ENCODE peak calls at places on chromosome 14, in four cellular contexts. H is IMR-90, U is kidney, K is colonic mucosa. Y is an unnamed sample.

GRCh38 chr14:67820428-67820881 is 876 bp downstream of the RAD51B start:
- DNase-seq in H (peak; percentile 31), U (no peak), K (peak; percentile 67), Y (peak; percentile 2)

GRCh38 chr14:95434161-95434560 is 82.3 kb downstream of the SYNE3 start:
- DNase-seq in H (no peak), U (no peak), K (no peak), Y (no peak)

GRCh38 chr14:67317822-67318221 is 41.8 kb downstream of the ATP6V1D start:
- DNase-seq in H (no peak), U (no peak), K (no peak), Y (no peak)

GRCh38 chr14:100868621-100869370 is 34.7 kb downstream of the RTL1 start:
- DNase-seq in H (no peak), U (peak; percentile 33), K (no peak), Y (no peak)

GRCh38 chr14:74978416-74978947 is 23.1 kb upstream of the PGF start:
- DNase-seq in H (no peak), U (no peak), K (no peak), Y (peak; percentile 29)

GRCh38 chr14:42140831-42141279 is 534.2 kb downstream of the LRFN5 start:
- DNase-seq in H (peak; percentile 90), U (no peak), K (no peak), Y (no peak)

GRCh38 chr14:101058571-101058970 is 155.0 kb upstream of the RTL1 start:
- DNase-seq in H (peak; percentile 76), U (no peak), K (no peak), Y (no peak)

GRCh38 chr14:71070169-71070568 is 162.9 kb downstream of the PCNX1 start:
- DNase-seq in H (peak; percentile 35), U (no peak), K (no peak), Y (no peak)

GRCh38 chr14:46300765-46301164 is 350.8 kb downstream of the RPL10L start:
- DNase-seq in H (no peak), U (no peak), K (no peak), Y (no peak)

GRCh38 chr14:86462193-86462592 is 932.2 kb downstream of the FLRT2 start:
- DNase-seq in H (peak; percentile 30), U (no peak), K (peak; percentile 17), Y (peak; percentile 50)

GRCh38 chr14:96351986-96352385 is 11.2 kb downstream of the ATG2B start:
- DNase-seq in H (peak; percentile 39), U (no peak), K (no peak), Y (no peak)

GRCh38 chr14:80364816-80365215 is 153.5 kb upstream of the DIO2 start:
- DNase-seq in H (no peak), U (no peak), K (no peak), Y (no peak)

GRCh38 chr14:21680072-21680471 is 6.5 kb upstream of the OR4E1 start:
- DNase-seq in H (peak; percentile 59), U (no peak), K (no peak), Y (no peak)

GRCh38 chr14:96267336-96267735 is 11.3 kb downstream of the BDKRB1 start:
- DNase-seq in H (peak; percentile 91), U (no peak), K (no peak), Y (no peak)

GRCh38 chr14:88342980-88343379 is 19.9 kb upstream of the KCNK10 start:
- DNase-seq in H (no peak), U (no peak), K (no peak), Y (no peak)

GRCh38 chr14:56271988-56272387 is 153.8 kb downstream of the PELI2 start:
- DNase-seq in H (peak; percentile 71), U (no peak), K (no peak), Y (no peak)

GRCh38 chr14:32246751-32247150 is 43.7 kb upstream of the RNU6-8 start:
- DNase-seq in H (no peak), U (no peak), K (no peak), Y (no peak)

DNA sequence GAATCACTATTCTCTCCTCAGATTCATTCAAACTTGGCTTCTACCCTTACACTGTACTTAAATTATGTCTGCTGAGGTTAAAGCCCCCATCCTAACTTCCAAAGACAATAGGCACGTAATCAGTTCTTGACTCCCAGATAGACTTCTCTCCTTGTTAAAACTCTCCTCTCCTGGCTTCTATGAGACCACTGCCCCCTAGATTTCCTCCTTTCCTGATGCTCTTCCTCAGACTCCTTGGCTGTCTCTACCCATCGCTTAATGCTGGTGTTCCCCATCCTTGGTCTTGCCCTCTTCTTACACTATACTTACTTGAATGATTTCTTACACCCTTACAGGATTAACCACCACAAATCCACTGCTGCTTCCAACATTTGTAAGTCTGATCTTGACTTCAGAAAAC is 32.8 kb downstream of the TC2N start:
- DNase-seq in H (no peak), U (no peak), K (no peak), Y (peak; percentile 14)
- H3K4me3 ChIP-seq in H (no peak overlapping the region), U (no peak overlapping the region), K (no peak overlapping the region), Y (no peak overlapping the region)

GRCh38 chr14:69042309-69043006 is 63.4 kb upstream of the ACTN1 start:
- DNase-seq in H (no peak), U (no peak), K (no peak), Y (no peak)

GRCh38 chr14:69043598-69044267 is 64.6 kb upstream of the ACTN1 start:
- DNase-seq in H (peak; percentile 77), U (no peak), K (no peak), Y (no peak)

GRCh38 chr14:69040343-69040742 is 61.2 kb upstream of the ACTN1 start:
- DNase-seq in H (no peak), U (no peak), K (no peak), Y (no peak)

GRCh38 chr14:69043007-69043444 is 63.9 kb upstream of the ACTN1 start:
- DNase-seq in H (no peak), U (no peak), K (no peak), Y (no peak)

DNA sequence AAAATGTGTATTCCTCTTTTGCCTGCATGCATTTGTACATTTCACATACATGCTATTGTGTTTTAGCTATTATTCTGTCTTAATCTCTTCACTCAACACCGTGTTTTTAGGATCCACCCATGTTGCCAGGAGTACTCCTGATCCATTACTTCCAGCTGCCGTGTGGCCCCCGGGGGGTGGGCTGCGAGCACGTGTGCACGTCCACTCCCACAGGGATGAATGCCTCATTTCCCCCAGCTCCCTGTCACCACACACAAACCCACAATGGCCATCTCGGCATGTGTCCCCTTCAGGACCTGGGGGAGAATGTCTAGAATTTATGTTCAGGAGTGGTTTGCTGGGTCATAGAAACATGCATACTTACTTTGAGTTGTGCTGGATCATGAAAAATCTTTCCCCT is 62.7 kb upstream of the ACTN1 start:
- DNase-seq in H (no peak), U (no peak), K (no peak), Y (no peak)
- H3K4me1 ChIP-seq in H (peaks cover 55% of the 10 kb centered on the region), U (peaks cover 18% of the 10 kb centered on the region), K (peaks cover 10% of the 10 kb centered on the region), Y (peaks cover 25% of the 10 kb centered on the region)

GRCh38 chr14:102917056-102917385 is 5.4 kb upstream of the AMN start:
- DNase-seq in H (no peak), U (peak; percentile 58), K (no peak), Y (no peak)
- H3K9ac ChIP-seq in H (no peak overlapping the region), U (no peak overlapping the region), K (no peak overlapping the region), Y (no peak overlapping the region)

DNA sequence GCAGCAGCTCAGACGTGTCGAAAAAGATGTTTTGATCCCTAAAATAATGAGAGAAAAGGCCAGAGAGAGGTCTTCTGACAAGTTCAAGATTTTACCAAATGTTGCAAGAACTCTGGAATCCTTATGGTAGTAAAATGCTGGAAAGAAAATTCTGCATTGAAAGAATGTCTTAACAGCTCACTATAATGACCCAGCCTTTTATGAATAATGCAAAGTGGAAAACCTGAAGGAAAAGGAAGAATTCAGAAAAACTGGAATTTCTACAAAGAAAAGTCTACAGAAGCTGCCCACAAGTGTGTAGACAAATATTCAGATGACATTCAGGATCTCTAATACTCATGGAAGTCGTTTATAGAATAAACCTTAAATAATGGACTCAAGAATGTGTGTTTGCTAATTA is 1.8 kb upstream of the CCDC88C start:
- DNase-seq in H (no peak), U (no peak), K (no peak), Y (no peak)
- H3K4me3 ChIP-seq in H (no peak overlapping the region), U (no peak overlapping the region), K (no peak overlapping the region), Y (no peak overlapping the region)

Y was measured in neural progenitor cell.